ENCODE peak calls at places on chromosomes 5 and 9, in six cellular contexts. One of them, this sample, is unnamed.

GRCh38 chr5:176429972-176430371 is 13.6 kb upstream of the CLTB start:
- DNase-seq in natural killer cell: no peak
- DNase-seq in stomach: no peak
- DNase-seq in foreskin fibroblast: peak
- DNase-seq in endothelial cell: no peak
- DNase-seq in CD8-positive, alpha-beta T cell: no peak
- DNase-seq in this sample: no peak

GRCh38 chr9:131668439-131669233 is 71.2 kb downstream of the RAPGEF1 start:
- DNase-seq in stomach: peak
- DNase-seq in CD8-positive, alpha-beta T cell: peak
- DNase-seq in natural killer cell: peak
- DNase-seq in foreskin fibroblast: peak
- DNase-seq in endothelial cell: no peak
- DNase-seq in this sample: no peak

GRCh38 chr9:38621434-38622082 is 1.2 kb upstream of the ANKRD18A start:
- DNase-seq in stomach: peak
- DNase-seq in endothelial cell: peak
- DNase-seq in natural killer cell: no peak
- DNase-seq in CD8-positive, alpha-beta T cell: peak
- DNase-seq in foreskin fibroblast: peak
- DNase-seq in this sample: peak

GRCh38 chr9:10272830-10273229 is 340.0 kb downstream of the PTPRD start:
- DNase-seq in foreskin fibroblast: no peak
- DNase-seq in CD8-positive, alpha-beta T cell: no peak
- DNase-seq in natural killer cell: no peak
- DNase-seq in endothelial cell: no peak
- DNase-seq in stomach: no peak
- DNase-seq in this sample: no peak

GRCh38 chr9:101477214-101477613 is 41.6 kb upstream of the ALDOB start:
- DNase-seq in endothelial cell: no peak
- DNase-seq in CD8-positive, alpha-beta T cell: no peak
- DNase-seq in stomach: no peak
- DNase-seq in natural killer cell: no peak
- DNase-seq in foreskin fibroblast: no peak
- DNase-seq in this sample: no peak

GRCh38 chr5:177111720-177112394 is 21.7 kb upstream of the NSD1 start:
- DNase-seq in CD8-positive, alpha-beta T cell: peak
- DNase-seq in endothelial cell: peak
- DNase-seq in stomach: peak
- DNase-seq in foreskin fibroblast: peak
- DNase-seq in natural killer cell: peak
- DNase-seq in this sample: peak

GRCh38 chr5:124654418-124654817 is 92.0 kb downstream of the ZNF608 start:
- DNase-seq in foreskin fibroblast: peak
- DNase-seq in CD8-positive, alpha-beta T cell: no peak
- DNase-seq in natural killer cell: no peak
- DNase-seq in stomach: no peak
- DNase-seq in endothelial cell: no peak
- DNase-seq in this sample: no peak

GRCh38 chr5:168023190-168023589 is 268.3 kb upstream of the WWC1 start:
- DNase-seq in foreskin fibroblast: no peak
- DNase-seq in natural killer cell: no peak
- DNase-seq in endothelial cell: no peak
- DNase-seq in CD8-positive, alpha-beta T cell: no peak
- DNase-seq in stomach: no peak
- DNase-seq in this sample: no peak

GRCh38 chr9:98995059-98995665 is 51.5 kb downstream of the COL15A1 start:
- DNase-seq in stomach: peak
- DNase-seq in natural killer cell: no peak
- DNase-seq in foreskin fibroblast: peak
- DNase-seq in endothelial cell: no peak
- DNase-seq in CD8-positive, alpha-beta T cell: no peak
- DNase-seq in this sample: no peak

GRCh38 chr5:63127054-63127453 is 548.4 kb downstream of the LRRC70 start:
- DNase-seq in stomach: no peak
- DNase-seq in CD8-positive, alpha-beta T cell: no peak
- DNase-seq in natural killer cell: no peak
- DNase-seq in foreskin fibroblast: peak
- DNase-seq in endothelial cell: no peak
- DNase-seq in this sample: no peak

GRCh38 chr5:135651156-135651555 is 72.4 kb upstream of the CXCL14 start:
- DNase-seq in foreskin fibroblast: peak
- DNase-seq in CD8-positive, alpha-beta T cell: no peak
- DNase-seq in stomach: no peak
- DNase-seq in endothelial cell: no peak
- DNase-seq in natural killer cell: no peak
- DNase-seq in this sample: no peak

GRCh38 chr9:99565203-99565602 is 256.5 kb upstream of the NR4A3 start:
- DNase-seq in foreskin fibroblast: no peak
- DNase-seq in natural killer cell: no peak
- DNase-seq in endothelial cell: no peak
- DNase-seq in stomach: no peak
- DNase-seq in CD8-positive, alpha-beta T cell: no peak
- DNase-seq in this sample: no peak

GRCh38 chr9:129322022-129322621 is 144.1 kb upstream of the IER5L start:
- DNase-seq in natural killer cell: no peak
- DNase-seq in CD8-positive, alpha-beta T cell: no peak
- DNase-seq in foreskin fibroblast: no peak
- DNase-seq in stomach: no peak
- DNase-seq in endothelial cell: no peak
- DNase-seq in this sample: no peak

GRCh38 chr9:135144581-135145108 is 57.2 kb downstream of the OLFM1 start:
- DNase-seq in endothelial cell: no peak
- DNase-seq in CD8-positive, alpha-beta T cell: no peak
- DNase-seq in foreskin fibroblast: no peak
- DNase-seq in natural killer cell: no peak
- DNase-seq in stomach: no peak
- DNase-seq in this sample: no peak

GRCh38 chr5:79186455-79186854 is 49.5 kb upstream of the JMY start:
- DNase-seq in foreskin fibroblast: no peak
- DNase-seq in stomach: no peak
- DNase-seq in CD8-positive, alpha-beta T cell: no peak
- DNase-seq in endothelial cell: no peak
- DNase-seq in natural killer cell: no peak
- DNase-seq in this sample: no peak

GRCh38 chr5:79190235-79190529 is 45.7 kb upstream of the JMY start:
- DNase-seq in foreskin fibroblast: no peak
- DNase-seq in CD8-positive, alpha-beta T cell: no peak
- DNase-seq in endothelial cell: no peak
- DNase-seq in natural killer cell: no peak
- DNase-seq in stomach: no peak
- DNase-seq in this sample: no peak

GRCh38 chr5:79189439-79190234 is 46.3 kb upstream of the JMY start:
- DNase-seq in natural killer cell: no peak
- DNase-seq in foreskin fibroblast: no peak
- DNase-seq in endothelial cell: no peak
- DNase-seq in stomach: no peak
- DNase-seq in CD8-positive, alpha-beta T cell: no peak
- DNase-seq in this sample: no peak

GRCh38 chr5:79193643-79194042 is 42.3 kb upstream of the JMY start:
- DNase-seq in stomach: no peak
- DNase-seq in natural killer cell: no peak
- DNase-seq in endothelial cell: no peak
- DNase-seq in foreskin fibroblast: peak
- DNase-seq in CD8-positive, alpha-beta T cell: no peak
- DNase-seq in this sample: no peak

DNA sequence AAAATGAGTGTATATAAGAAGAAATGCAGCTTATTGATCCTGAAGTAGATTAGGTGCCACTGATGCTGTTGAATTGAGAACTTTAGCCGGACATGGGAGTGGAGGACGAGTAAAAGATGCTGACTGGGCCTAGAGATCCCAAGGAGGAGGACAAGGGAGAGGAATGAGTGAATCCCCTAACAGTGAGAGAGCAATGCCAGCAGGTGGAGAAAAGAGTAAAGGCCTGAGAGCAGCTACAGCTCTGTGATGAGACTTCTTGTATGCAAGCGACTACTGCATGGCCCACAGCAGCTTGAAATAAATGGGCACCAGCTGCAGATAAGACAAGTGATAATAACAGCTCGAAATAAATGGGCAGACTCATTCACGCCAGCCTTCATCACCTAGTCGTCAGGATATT is 44.5 kb upstream of the JMY start:
- DNase-seq in stomach: no peak
- DNase-seq in foreskin fibroblast: no peak
- DNase-seq in endothelial cell: no peak
- DNase-seq in natural killer cell: no peak
- DNase-seq in CD8-positive, alpha-beta T cell: no peak
- DNase-seq in this sample: no peak
- TF ChIP-seq CTCF in stomach: no peak
- TF ChIP-seq CTCF in foreskin fibroblast: no peak
- TF ChIP-seq CTCF in endothelial cell: no peak
- TF ChIP-seq CTCF in natural killer cell: no peak
- TF ChIP-seq CTCF in CD8-positive, alpha-beta T cell: no peak
- TF ChIP-seq CTCF in this sample: no peak

GRCh38 chr9:86034863-86035734 is 64.3 kb downstream of the GOLM1 start:
- DNase-seq in endothelial cell: peak
- DNase-seq in CD8-positive, alpha-beta T cell: no peak
- DNase-seq in foreskin fibroblast: peak
- DNase-seq in stomach: peak
- DNase-seq in natural killer cell: no peak
- DNase-seq in this sample: no peak
- TF ChIP-seq CTCF in endothelial cell: peak
- TF ChIP-seq CTCF in CD8-positive, alpha-beta T cell: no peak
- TF ChIP-seq CTCF in foreskin fibroblast: peak
- TF ChIP-seq CTCF in stomach: peak
- TF ChIP-seq CTCF in natural killer cell: peak
- TF ChIP-seq CTCF in this sample: peak

GRCh38 chr5:171367424-171368370 is 20.0 kb upstream of the NPM1 start:
- DNase-seq in stomach: no peak
- DNase-seq in CD8-positive, alpha-beta T cell: no peak
- DNase-seq in endothelial cell: no peak
- DNase-seq in natural killer cell: no peak
- DNase-seq in foreskin fibroblast: peak
- DNase-seq in this sample: no peak

GRCh38 chr5:171365351-171365750 is 22.3 kb upstream of the NPM1 start:
- DNase-seq in CD8-positive, alpha-beta T cell: no peak
- DNase-seq in endothelial cell: peak
- DNase-seq in foreskin fibroblast: peak
- DNase-seq in stomach: no peak
- DNase-seq in natural killer cell: no peak
- DNase-seq in this sample: no peak

GRCh38 chr5:171369056-171369455 is 18.6 kb upstream of the NPM1 start:
- DNase-seq in CD8-positive, alpha-beta T cell: no peak
- DNase-seq in foreskin fibroblast: no peak
- DNase-seq in stomach: peak
- DNase-seq in endothelial cell: no peak
- DNase-seq in natural killer cell: no peak
- DNase-seq in this sample: no peak

GRCh38 chr5:171363846-171364245 is 23.8 kb upstream of the NPM1 start:
- DNase-seq in endothelial cell: no peak
- DNase-seq in foreskin fibroblast: no peak
- DNase-seq in natural killer cell: no peak
- DNase-seq in CD8-positive, alpha-beta T cell: no peak
- DNase-seq in stomach: no peak
- DNase-seq in this sample: no peak

GRCh38 chr5:171366645-171367044 is 21.0 kb upstream of the NPM1 start:
- DNase-seq in foreskin fibroblast: no peak
- DNase-seq in natural killer cell: no peak
- DNase-seq in endothelial cell: no peak
- DNase-seq in stomach: no peak
- DNase-seq in CD8-positive, alpha-beta T cell: no peak
- DNase-seq in this sample: no peak
- TF ChIP-seq CTCF in foreskin fibroblast: no peak
- TF ChIP-seq CTCF in natural killer cell: no peak
- TF ChIP-seq CTCF in endothelial cell: no peak
- TF ChIP-seq CTCF in stomach: no peak
- TF ChIP-seq CTCF in CD8-positive, alpha-beta T cell: no peak
- TF ChIP-seq CTCF in this sample: no peak

GRCh38 chr5:139481122-139481533 is 1.4 kb downstream of the STING1 start:
- DNase-seq in CD8-positive, alpha-beta T cell: no peak
- DNase-seq in endothelial cell: no peak
- DNase-seq in natural killer cell: no peak
- DNase-seq in stomach: no peak
- DNase-seq in foreskin fibroblast: peak
- DNase-seq in this sample: no peak

GRCh38 chr5:139486201-139486600 is 3.6 kb upstream of the STING1 start:
- DNase-seq in CD8-positive, alpha-beta T cell: no peak
- DNase-seq in endothelial cell: no peak
- DNase-seq in foreskin fibroblast: no peak
- DNase-seq in natural killer cell: no peak
- DNase-seq in stomach: no peak
- DNase-seq in this sample: no peak

GRCh38 chr5:139475865-139476651 is 5.3 kb downstream of the SMIM33 start:
- DNase-seq in CD8-positive, alpha-beta T cell: no peak
- DNase-seq in endothelial cell: no peak
- DNase-seq in natural killer cell: no peak
- DNase-seq in stomach: no peak
- DNase-seq in foreskin fibroblast: no peak
- DNase-seq in this sample: no peak

GRCh38 chr5:139482050-139482889 is at the start of gene STING1:
- DNase-seq in foreskin fibroblast: peak
- DNase-seq in stomach: peak
- DNase-seq in natural killer cell: peak
- DNase-seq in endothelial cell: no peak
- DNase-seq in CD8-positive, alpha-beta T cell: peak
- DNase-seq in this sample: no peak

GRCh38 chr5:139481580-139482049 is 943 bp downstream of the STING1 start:
- DNase-seq in natural killer cell: no peak
- DNase-seq in foreskin fibroblast: peak
- DNase-seq in endothelial cell: no peak
- DNase-seq in CD8-positive, alpha-beta T cell: no peak
- DNase-seq in stomach: no peak
- DNase-seq in this sample: no peak
- TF ChIP-seq CTCF in natural killer cell: no peak
- TF ChIP-seq CTCF in foreskin fibroblast: peak
- TF ChIP-seq CTCF in endothelial cell: no peak
- TF ChIP-seq CTCF in CD8-positive, alpha-beta T cell: no peak
- TF ChIP-seq CTCF in stomach: no peak
- TF ChIP-seq CTCF in this sample: no peak

DNA sequence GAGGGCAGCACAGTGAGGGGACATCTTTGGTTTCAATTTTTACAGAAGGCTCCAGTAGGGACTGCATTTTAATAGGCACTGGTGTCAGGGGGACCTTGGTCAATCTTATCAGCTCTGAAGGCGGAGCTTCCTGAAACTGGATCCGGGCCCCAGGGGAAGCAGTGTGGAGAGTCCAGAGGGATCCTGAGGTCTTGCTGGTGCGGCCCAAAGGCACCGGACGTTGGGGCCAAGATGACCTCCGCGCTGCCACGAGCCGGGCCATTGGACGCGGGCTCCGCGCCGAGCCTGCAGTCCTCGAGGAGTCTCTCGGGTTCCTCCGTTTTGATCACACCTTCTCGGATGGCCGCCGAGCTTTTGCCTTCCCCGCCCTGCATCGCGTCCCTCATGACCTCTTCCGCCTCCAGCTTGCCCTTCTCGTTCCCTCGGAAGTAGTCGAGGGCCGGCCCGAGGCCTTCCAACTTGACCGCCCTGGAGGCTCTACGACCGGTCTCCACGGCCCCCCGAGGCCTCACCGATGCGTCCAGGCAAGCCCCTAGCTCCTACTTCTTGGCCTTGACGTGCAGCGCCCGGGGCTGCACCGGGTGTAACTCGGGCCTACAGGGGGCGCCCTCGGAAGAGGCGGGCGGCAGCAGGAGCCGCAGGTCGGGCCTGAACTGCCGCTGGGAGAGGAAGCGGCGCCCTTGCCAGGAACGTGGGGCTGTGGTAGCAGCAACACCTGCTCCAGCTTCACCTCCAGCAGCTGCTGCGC is 18.8 kb downstream of the C5orf52 start:
- DNase-seq in foreskin fibroblast: no peak
- DNase-seq in endothelial cell: no peak
- DNase-seq in stomach: no peak
- DNase-seq in CD8-positive, alpha-beta T cell: no peak
- DNase-seq in natural killer cell: no peak
- DNase-seq in this sample: no peak
- TF ChIP-seq CTCF in foreskin fibroblast: peak
- TF ChIP-seq CTCF in endothelial cell: no peak
- TF ChIP-seq CTCF in stomach: no peak
- TF ChIP-seq CTCF in CD8-positive, alpha-beta T cell: no peak
- TF ChIP-seq CTCF in natural killer cell: no peak
- TF ChIP-seq CTCF in this sample: no peak